ENCODE peak calls at places on chromosomes 2 and 18, in seven cellular contexts. E is tibial nerve, M is psoas muscle, P is body of pancreas, U is sigmoid colon, C is neural progenitor cell, L is heart right ventricle. O is an unnamed sample. For H3K4me1, the result is how much of the 10 kb centered on the place peaks cover.

GRCh38 chr18:58213445-58213844 is 169.4 kb downstream of the NEDD4L start:
- DNase-seq in M (no peak), L (no peak), E (no peak), U (no peak), P (no peak), C (no peak), O (no peak)

GRCh38 chr2:24403168-24403850 is 43.0 kb upstream of the ITSN2 start:
- DNase-seq in C (no peak), L (no peak), M (no peak), U (no peak), P (no peak), E (no peak), O (no peak)

GRCh38 chr18:77047803-77048419 is 84.7 kb downstream of the MBP start:
- DNase-seq in U (no peak), L (no peak), P (no peak), M (no peak), C (no peak), E (no peak), O (no peak)

GRCh38 chr18:78244779-78245178 is 734.8 kb upstream of the SALL3 start:
- DNase-seq in C (no peak), E (no peak), U (no peak), M (no peak), P (no peak), L (no peak), O (no peak)

GRCh38 chr2:238098854-238099708 is 1.1 kb upstream of the ESPNL start:
- DNase-seq in M (peak), C (no peak), U (no peak), L (no peak), E (no peak), P (no peak), O (no peak)

GRCh38 chr2:42045956-42046748 is 1.7 kb upstream of the PKDCC start:
- DNase-seq in L (no peak), E (no peak), U (no peak), P (peak), C (peak), M (no peak), O (no peak)

GRCh38 chr2:54866868-54867267 is 143.4 kb downstream of the EML6 start:
- DNase-seq in P (no peak), C (no peak), L (no peak), M (no peak), E (no peak), U (no peak), O (no peak)

GRCh38 chr2:62074233-62074632 is 121.7 kb upstream of the B3GNT2 start:
- DNase-seq in U (no peak), L (no peak), M (no peak), E (no peak), C (peak), P (no peak), O (no peak)

GRCh38 chr2:57516740-57517340 is 529.8 kb upstream of the VRK2 start:
- DNase-seq in C (peak), P (no peak), M (no peak), U (no peak), L (no peak), E (no peak), O (no peak)

GRCh38 chr2:27308359-27308875 is at the start of gene UCN:
- DNase-seq in L (peak), E (no peak), C (peak), U (no peak), M (peak), P (peak), O (no peak)

GRCh38 chr2:240387669-240388358 is 47.6 kb upstream of the GPC1 start:
- DNase-seq in E (peak), U (peak), M (peak), L (peak), C (no peak), P (peak), O (peak)

GRCh38 chr18:56161604-56162003 is 476.8 kb downstream of the TXNL1 start:
- DNase-seq in E (no peak), U (no peak), L (no peak), P (peak), M (no peak), C (no peak), O (no peak)

GRCh38 chr2:241617431-241618154 is 19.4 kb downstream of the THAP4 start:
- DNase-seq in U (no peak), E (no peak), M (peak), C (peak), L (peak), P (peak), O (no peak)

GRCh38 chr2:137947714-137948336 is 16.4 kb upstream of the HNMT start:
- DNase-seq in U (peak), P (peak), E (peak), M (peak), C (peak), L (peak), O (peak)

GRCh38 chr2:209425082-209426071 is 1.5 kb downstream of the MAP2 start:
- DNase-seq in M (no peak), C (peak), P (peak), L (no peak), U (no peak), E (no peak), O (no peak)

GRCh38 chr18:567119-567518 is 13.1 kb upstream of the CETN1 start:
- DNase-seq in C (no peak), P (no peak), E (no peak), L (no peak), M (no peak), U (no peak), O (no peak)
- TF ChIP-seq CTCF in C (no peak), P (no peak), E (no peak), L (no peak), M (no peak), U (no peak), O (no peak)

GRCh38 chr2:231370429-231370748 is 25.1 kb upstream of the B3GNT7 start:
- DNase-seq in E (no peak), C (no peak), L (no peak), U (no peak), M (no peak), P (no peak), O (no peak)
- H3K4me3 ChIP-seq in E (no peak), C (no peak), L (no peak), U (no peak), M (no peak), P (no peak), O (no peak)

GRCh38 chr2:10279472-10279870 is 23.2 kb upstream of the HPCAL1 start:
- DNase-seq in P (no peak), L (no peak), E (no peak), M (no peak), U (peak), C (no peak), O (no peak)
- H3K4me1 ChIP-seq in P (under half), L (under half), E (under half), M (under half), U (under half), C (under half), O (under half)

DNA sequence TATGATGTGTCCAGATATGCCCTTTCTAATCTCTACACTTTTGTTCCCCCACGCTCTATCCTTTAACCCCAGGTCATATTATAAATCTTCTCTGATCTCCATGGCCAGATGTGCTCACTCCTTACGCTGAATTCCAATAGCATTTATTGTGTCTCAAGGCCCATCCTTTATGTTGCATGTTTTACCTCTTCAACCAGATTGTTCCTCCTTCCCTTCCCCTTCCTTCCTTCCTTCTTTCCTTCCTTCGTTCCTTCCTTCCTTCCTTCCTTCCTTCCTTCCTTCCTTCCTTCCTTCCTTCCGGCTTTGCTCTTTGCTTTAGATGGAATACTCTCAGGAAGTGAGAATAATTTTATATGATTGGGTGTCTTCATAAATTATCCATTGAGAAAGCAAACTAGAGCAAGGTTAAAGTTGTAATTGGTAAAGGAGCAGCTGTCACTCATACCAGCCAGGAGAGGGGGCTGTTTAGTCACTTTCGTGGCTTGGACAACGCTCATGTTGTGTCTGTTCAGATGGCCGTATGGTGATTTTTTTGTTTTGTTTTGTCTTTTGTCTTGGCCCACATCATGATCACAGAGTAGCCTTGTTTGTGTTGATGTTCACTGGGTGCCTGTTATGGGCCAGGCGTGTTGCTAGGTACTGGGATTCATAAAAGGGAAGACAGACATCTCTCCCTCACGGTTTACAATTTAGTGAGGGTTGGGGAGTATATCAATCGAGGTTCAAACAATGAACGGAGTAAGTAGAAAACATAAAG is 68.0 kb downstream of the DAW1 start:
- DNase-seq in M (no peak), P (peak), C (peak), L (no peak), U (no peak), E (no peak), O (no peak)
- TF ChIP-seq CTCF in M (no peak), P (peak), C (peak), L (peak), U (no peak), E (peak), O (no peak)

GRCh38 chr2:97662386-97662894 is 1.4 kb downstream of the ACTR1B start:
- DNase-seq in L (no peak), E (no peak), M (no peak), U (no peak), P (no peak), C (peak), O (no peak)

GRCh38 chr2:97663626-97663961 is 250 bp downstream of the ACTR1B start:
- DNase-seq in P (no peak), C (no peak), U (no peak), M (no peak), E (no peak), L (no peak), O (no peak)

GRCh38 chr2:97660775-97661417 is 2.9 kb downstream of the ACTR1B start:
- DNase-seq in U (no peak), L (no peak), P (no peak), E (no peak), M (no peak), C (no peak), O (no peak)

GRCh38 chr2:97662895-97663625 is 784 bp downstream of the ACTR1B start:
- DNase-seq in P (peak), L (peak), U (peak), E (peak), M (peak), C (peak), O (peak)

GRCh38 chr2:97661927-97662326 is 1.9 kb downstream of the ACTR1B start:
- DNase-seq in P (no peak), C (no peak), U (no peak), L (no peak), E (no peak), M (no peak), O (no peak)
- H3K4me3 ChIP-seq in P (no peak), C (peak), U (no peak), L (peak), E (no peak), M (peak), O (peak)

GRCh38 chr2:127406454-127406853 is 11.8 kb upstream of the PROC start:
- DNase-seq in M (no peak), E (no peak), P (no peak), U (no peak), L (no peak), C (no peak), O (no peak)

GRCh38 chr2:127404466-127405251 is 13.6 kb upstream of the PROC start:
- DNase-seq in C (no peak), L (no peak), E (no peak), P (no peak), U (no peak), M (no peak), O (no peak)

GRCh38 chr2:127407091-127407490 is 11.1 kb upstream of the PROC start:
- DNase-seq in C (no peak), P (no peak), E (no peak), M (no peak), L (no peak), U (no peak), O (no peak)

GRCh38 chr2:127403460-127403859 is 14.8 kb upstream of the PROC start:
- DNase-seq in U (no peak), M (no peak), E (no peak), P (no peak), C (no peak), L (no peak), O (no peak)

GRCh38 chr2:127405252-127405605 is 13.0 kb upstream of the PROC start:
- DNase-seq in M (no peak), E (no peak), P (no peak), C (no peak), L (no peak), U (no peak), O (no peak)
- H3K4me1 ChIP-seq in M (under half), E (under half), P (under half), C (under half), L (under half), U (under half), O (under half)

GRCh38 chr2:113963965-113964364 is 74.1 kb downstream of the ACTR3 start:
- DNase-seq in C (no peak), E (no peak), P (no peak), U (no peak), L (no peak), M (no peak), O (no peak)
- TF ChIP-seq CTCF in C (peak), E (no peak), P (no peak), U (no peak), L (no peak), M (no peak), O (no peak)

GRCh38 chr2:8159966-8160603 is 521.8 kb upstream of the ID2 start:
- DNase-seq in E (no peak), P (no peak), C (no peak), U (no peak), L (no peak), M (no peak), O (no peak)

GRCh38 chr2:8159211-8159965 is 522.5 kb upstream of the ID2 start:
- DNase-seq in M (no peak), C (no peak), E (no peak), P (no peak), L (no peak), U (no peak), O (no peak)

GRCh38 chr2:8154936-8155335 is 526.9 kb upstream of the ID2 start:
- DNase-seq in P (no peak), M (no peak), U (no peak), E (no peak), C (no peak), L (no peak), O (no peak)

GRCh38 chr2:8158714-8159113 is 523.1 kb upstream of the ID2 start:
- DNase-seq in P (no peak), E (no peak), M (no peak), C (no peak), U (no peak), L (no peak), O (no peak)

DNA sequence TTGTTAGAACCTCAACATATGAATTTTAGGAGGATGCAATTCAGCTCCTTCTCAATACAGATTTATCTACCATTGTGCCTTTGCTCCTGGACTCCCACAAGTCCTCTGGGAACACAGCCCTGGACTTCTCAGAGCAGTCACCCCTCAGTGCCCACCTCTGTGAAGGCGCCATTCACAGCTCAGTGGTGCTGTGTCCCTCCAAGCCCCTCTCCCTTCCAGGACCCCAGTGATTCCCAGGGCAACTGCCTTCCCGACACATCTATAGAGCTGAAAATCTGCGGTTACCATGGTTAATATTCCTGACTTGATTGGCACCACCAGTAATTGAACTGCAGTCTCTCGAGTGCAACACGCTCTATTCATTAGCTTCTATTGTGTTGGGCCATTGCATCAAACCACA is 524.2 kb upstream of the ID2 start:
- DNase-seq in M (no peak), L (no peak), P (no peak), U (no peak), C (no peak), E (no peak), O (no peak)
- H3K4me3 ChIP-seq in M (no peak), L (no peak), P (no peak), U (no peak), C (no peak), E (no peak), O (no peak)